ENCODE peak calls at places on chromosome 18, in nine cellular contexts. V, C, L, G, Y, B, H, W and X are unnamed samples.

GRCh38 chr18:34493566-34494358 is 216.3 kb upstream of the DTNA start:
- DNase-seq in V (peak), C (no peak), L (no peak), G (peak), Y (peak), B (peak), H (peak), W (peak), X (peak)

GRCh38 chr18:10195529-10195928 is 258.9 kb upstream of the APCDD1 start:
- DNase-seq in V (no peak), C (no peak), L (no peak), G (no peak), Y (no peak), B (no peak), H (no peak), W (peak), X (no peak)

GRCh38 chr18:49123431-49123830 is 172.7 kb upstream of the SMAD7 start:
- DNase-seq in V (peak), C (no peak), L (no peak), G (no peak), Y (no peak), B (no peak), H (no peak), W (no peak), X (no peak)

GRCh38 chr18:79616651-79617518 is 62.7 kb upstream of the CTDP1 start:
- DNase-seq in V (peak), C (no peak), L (no peak), G (no peak), Y (no peak), B (no peak), H (no peak), W (no peak), X (peak)

GRCh38 chr18:21968334-21968733 is 201.1 kb upstream of the GATA6 start:
- DNase-seq in V (no peak), C (no peak), L (no peak), G (no peak), Y (no peak), B (no peak), H (no peak), W (no peak), X (no peak)

GRCh38 chr18:22609642-22610041 is 191.9 kb upstream of the CTAGE1 start:
- DNase-seq in V (peak), C (no peak), L (no peak), G (no peak), Y (peak), B (no peak), H (no peak), W (peak), X (no peak)

GRCh38 chr18:73462092-73462491 is 594.3 kb upstream of the NETO1 start:
- DNase-seq in V (no peak), C (no peak), L (no peak), G (no peak), Y (no peak), B (no peak), H (peak), W (no peak), X (no peak)

GRCh38 chr18:79953921-79954651 is 2.6 kb upstream of the SLC66A2 start:
- DNase-seq in V (no peak), C (peak), L (no peak), G (no peak), Y (no peak), B (no peak), H (no peak), W (no peak), X (no peak)

GRCh38 chr18:24656571-24656971 is 196.1 kb downstream of the HRH4 start:
- DNase-seq in V (peak), C (no peak), L (no peak), G (no peak), Y (no peak), B (peak), H (peak), W (peak), X (no peak)

GRCh38 chr18:56067216-56067611 is 479.2 kb upstream of the TCF4 start:
- DNase-seq in V (peak), C (no peak), L (no peak), G (no peak), Y (no peak), B (no peak), H (no peak), W (no peak), X (no peak)

GRCh38 chr18:32040936-32041335 is 22.3 kb downstream of the RNF125 start:
- DNase-seq in V (no peak), C (no peak), L (no peak), G (no peak), Y (no peak), B (no peak), H (no peak), W (peak), X (no peak)

GRCh38 chr18:50418650-50419049 is 43.8 kb downstream of the SKA1 start:
- DNase-seq in V (no peak), C (no peak), L (no peak), G (no peak), Y (no peak), B (no peak), H (no peak), W (no peak), X (no peak)

GRCh38 chr18:44679912-44680270 is 797 bp upstream of the SETBP1 start:
- DNase-seq in V (peak), C (no peak), L (no peak), G (peak), Y (peak), B (no peak), H (peak), W (peak), X (peak)

GRCh38 chr18:59502222-59502898 is 143.3 kb upstream of the LMAN1 start:
- DNase-seq in V (peak), C (no peak), L (no peak), G (no peak), Y (no peak), B (no peak), H (no peak), W (no peak), X (no peak)

GRCh38 chr18:23032030-23032582 is 99.0 kb downstream of the RBBP8 start:
- DNase-seq in V (peak), C (no peak), L (no peak), G (no peak), Y (no peak), B (no peak), H (no peak), W (no peak), X (no peak)

GRCh38 chr18:67456691-67457090 is 59.8 kb downstream of the DSEL start:
- DNase-seq in V (no peak), C (no peak), L (no peak), G (no peak), Y (no peak), B (no peak), H (no peak), W (no peak), X (no peak)

GRCh38 chr18:22455425-22456150 is 37.9 kb upstream of the CTAGE1 start:
- DNase-seq in V (no peak), C (no peak), L (no peak), G (no peak), Y (no peak), B (no peak), H (no peak), W (no peak), X (no peak)

GRCh38 chr18:22831441-22831904 is 101.7 kb upstream of the RBBP8 start:
- DNase-seq in V (peak), C (no peak), L (no peak), G (no peak), Y (no peak), B (no peak), H (no peak), W (no peak), X (no peak)

GRCh38 chr18:51028201-51028805 is 1.7 kb upstream of the SMAD4 start:
- DNase-seq in V (no peak), C (no peak), L (no peak), G (no peak), Y (no peak), B (no peak), H (no peak), W (no peak), X (no peak)

GRCh38 chr18:10265560-10266235 is 188.7 kb upstream of the APCDD1 start:
- DNase-seq in V (no peak), C (no peak), L (no peak), G (no peak), Y (no peak), B (no peak), H (no peak), W (no peak), X (no peak)

GRCh38 chr18:6543330-6543908 is 128.7 kb upstream of the L3MBTL4 start:
- DNase-seq in V (peak), C (no peak), L (no peak), G (no peak), Y (no peak), B (no peak), H (no peak), W (peak), X (no peak)

GRCh38 chr18:76977108-76977621 is 154.8 kb downstream of the ZNF236 start:
- DNase-seq in V (no peak), C (peak), L (no peak), G (no peak), Y (no peak), B (no peak), H (peak), W (no peak), X (no peak)

GRCh38 chr18:58058720-58059119 is 14.7 kb downstream of the NEDD4L start:
- DNase-seq in V (no peak), C (no peak), L (no peak), G (no peak), Y (no peak), B (no peak), H (no peak), W (no peak), X (no peak)

GRCh38 chr18:35435420-35435819 is 58.3 kb upstream of the ZNF396 start:
- DNase-seq in V (no peak), C (no peak), L (no peak), G (no peak), Y (no peak), B (no peak), H (no peak), W (no peak), X (no peak)

GRCh38 chr18:74219056-74219455 is 70.7 kb downstream of the TIMM21 start:
- DNase-seq in V (no peak), C (no peak), L (no peak), G (no peak), Y (no peak), B (no peak), H (no peak), W (no peak), X (no peak)

GRCh38 chr18:54269924-54270844 is 867 bp downstream of the POLI start:
- DNase-seq in V (peak), C (no peak), L (peak), G (no peak), Y (no peak), B (peak), H (peak), W (peak), X (no peak)